ENCODE peak calls at places on chromosome 9, in eight cellular contexts. One of them, this sample, is unnamed.

GRCh38 chr9:76374702-76375543 is 19.3 kb downstream of the RFK start:
- DNase-seq in heart right ventricle: peak; percentile 66
- DNase-seq in left lung: peak; percentile 85
- DNase-seq in fibroblast of mammary gland: peak; percentile 96
- DNase-seq in neural progenitor cell: peak; percentile 36
- DNase-seq in AG09309: no peak
- DNase-seq in fibroblast of pulmonary artery: peak; percentile 92
- DNase-seq in thoracic aorta: peak; percentile 33
- DNase-seq in this sample: no peak

GRCh38 chr9:136552117-136552685 is 6.4 kb upstream of the NOTCH1 start:
- DNase-seq in heart right ventricle: peak; percentile 26
- DNase-seq in left lung: no peak
- DNase-seq in fibroblast of mammary gland: peak; percentile 86
- DNase-seq in neural progenitor cell: no peak
- DNase-seq in AG09309: peak; percentile 63
- DNase-seq in fibroblast of pulmonary artery: peak; percentile 59
- DNase-seq in thoracic aorta: no peak
- DNase-seq in this sample: no peak

GRCh38 chr9:16368425-16369087 is 501.9 kb downstream of the BNC2 start:
- DNase-seq in heart right ventricle: no peak
- DNase-seq in left lung: no peak
- DNase-seq in fibroblast of mammary gland: peak; percentile 44
- DNase-seq in neural progenitor cell: no peak
- DNase-seq in AG09309: no peak
- DNase-seq in fibroblast of pulmonary artery: no peak
- DNase-seq in thoracic aorta: no peak
- DNase-seq in this sample: no peak

GRCh38 chr9:126494264-126494663 is 119.5 kb upstream of the LMX1B start:
- DNase-seq in heart right ventricle: no peak
- DNase-seq in left lung: no peak
- DNase-seq in fibroblast of mammary gland: no peak
- DNase-seq in neural progenitor cell: no peak
- DNase-seq in AG09309: no peak
- DNase-seq in fibroblast of pulmonary artery: no peak
- DNase-seq in thoracic aorta: no peak
- DNase-seq in this sample: no peak

GRCh38 chr9:90916147-90916734 is 114.6 kb downstream of the SYK start:
- DNase-seq in heart right ventricle: no peak
- DNase-seq in left lung: no peak
- DNase-seq in fibroblast of mammary gland: peak; percentile 63
- DNase-seq in neural progenitor cell: no peak
- DNase-seq in AG09309: no peak
- DNase-seq in fibroblast of pulmonary artery: no peak
- DNase-seq in thoracic aorta: no peak
- DNase-seq in this sample: no peak

GRCh38 chr9:91359083-91359482 is 2.6 kb downstream of the AUH start:
- DNase-seq in heart right ventricle: no peak
- DNase-seq in left lung: no peak
- DNase-seq in fibroblast of mammary gland: no peak
- DNase-seq in neural progenitor cell: no peak
- DNase-seq in AG09309: no peak
- DNase-seq in fibroblast of pulmonary artery: no peak
- DNase-seq in thoracic aorta: no peak
- DNase-seq in this sample: no peak

GRCh38 chr9:135978650-135979461 is 17.7 kb upstream of the UBAC1 start:
- DNase-seq in heart right ventricle: no peak
- DNase-seq in left lung: no peak
- DNase-seq in fibroblast of mammary gland: no peak
- DNase-seq in neural progenitor cell: no peak
- DNase-seq in AG09309: no peak
- DNase-seq in fibroblast of pulmonary artery: no peak
- DNase-seq in thoracic aorta: no peak
- DNase-seq in this sample: no peak

GRCh38 chr9:104868687-104869404 is 59.1 kb downstream of the ABCA1 start:
- DNase-seq in heart right ventricle: peak; percentile 52
- DNase-seq in left lung: peak; percentile 83
- DNase-seq in fibroblast of mammary gland: peak; percentile 92
- DNase-seq in neural progenitor cell: peak; percentile 90
- DNase-seq in AG09309: peak; percentile 46
- DNase-seq in fibroblast of pulmonary artery: peak; percentile 96
- DNase-seq in thoracic aorta: no peak
- DNase-seq in this sample: no peak

GRCh38 chr9:136882109-136882946 is 4.0 kb upstream of the TRAF2 start:
- DNase-seq in heart right ventricle: peak; percentile 42
- DNase-seq in left lung: peak; percentile 77
- DNase-seq in fibroblast of mammary gland: peak; percentile 85
- DNase-seq in neural progenitor cell: no peak
- DNase-seq in AG09309: peak; percentile 32
- DNase-seq in fibroblast of pulmonary artery: peak; percentile 73
- DNase-seq in thoracic aorta: no peak
- DNase-seq in this sample: peak; percentile 86

GRCh38 chr9:134895849-134896833 is 15.5 kb downstream of the FCN2 start:
- DNase-seq in heart right ventricle: peak; percentile 52
- DNase-seq in left lung: no peak
- DNase-seq in fibroblast of mammary gland: peak; percentile 91
- DNase-seq in neural progenitor cell: no peak
- DNase-seq in AG09309: peak; percentile 8
- DNase-seq in fibroblast of pulmonary artery: peak; percentile 86
- DNase-seq in thoracic aorta: no peak
- DNase-seq in this sample: no peak

GRCh38 chr9:129095908-129096307 is 14.7 kb downstream of the CRAT start:
- DNase-seq in heart right ventricle: no peak
- DNase-seq in left lung: no peak
- DNase-seq in fibroblast of mammary gland: no peak
- DNase-seq in neural progenitor cell: no peak
- DNase-seq in AG09309: no peak
- DNase-seq in fibroblast of pulmonary artery: no peak
- DNase-seq in thoracic aorta: no peak
- DNase-seq in this sample: no peak

GRCh38 chr9:120289990-120290925 is 289.7 kb downstream of the CDK5RAP2 start:
- DNase-seq in heart right ventricle: no peak
- DNase-seq in left lung: no peak
- DNase-seq in fibroblast of mammary gland: peak; percentile 54
- DNase-seq in neural progenitor cell: no peak
- DNase-seq in AG09309: no peak
- DNase-seq in fibroblast of pulmonary artery: peak; percentile 13
- DNase-seq in thoracic aorta: no peak
- DNase-seq in this sample: no peak

GRCh38 chr9:76198336-76198735 is 195.9 kb downstream of the RFK start:
- DNase-seq in heart right ventricle: no peak
- DNase-seq in left lung: no peak
- DNase-seq in fibroblast of mammary gland: peak; percentile 41
- DNase-seq in neural progenitor cell: no peak
- DNase-seq in AG09309: peak; percentile 14
- DNase-seq in fibroblast of pulmonary artery: peak; percentile 51
- DNase-seq in thoracic aorta: no peak
- DNase-seq in this sample: no peak

GRCh38 chr9:15271403-15271802 is 35.6 kb downstream of the TTC39B start:
- DNase-seq in heart right ventricle: no peak
- DNase-seq in left lung: no peak
- DNase-seq in fibroblast of mammary gland: no peak
- DNase-seq in neural progenitor cell: no peak
- DNase-seq in AG09309: no peak
- DNase-seq in fibroblast of pulmonary artery: no peak
- DNase-seq in thoracic aorta: no peak
- DNase-seq in this sample: peak; percentile 35

GRCh38 chr9:6194934-6195333 is 20.7 kb upstream of the IL33 start:
- DNase-seq in heart right ventricle: no peak
- DNase-seq in left lung: no peak
- DNase-seq in fibroblast of mammary gland: no peak
- DNase-seq in neural progenitor cell: no peak
- DNase-seq in AG09309: no peak
- DNase-seq in fibroblast of pulmonary artery: no peak
- DNase-seq in thoracic aorta: no peak
- DNase-seq in this sample: no peak

GRCh38 chr9:82223442-82223841 is 234.9 kb downstream of the SPATA31D1 start:
- DNase-seq in heart right ventricle: no peak
- DNase-seq in left lung: no peak
- DNase-seq in fibroblast of mammary gland: no peak
- DNase-seq in neural progenitor cell: no peak
- DNase-seq in AG09309: peak; percentile 41
- DNase-seq in fibroblast of pulmonary artery: peak; percentile 18
- DNase-seq in thoracic aorta: no peak
- DNase-seq in this sample: no peak

GRCh38 chr9:88180084-88180765 is 42.0 kb upstream of the SPATA31C2 start:
- DNase-seq in heart right ventricle: no peak
- DNase-seq in left lung: no peak
- DNase-seq in fibroblast of mammary gland: no peak
- DNase-seq in neural progenitor cell: no peak
- DNase-seq in AG09309: no peak
- DNase-seq in fibroblast of pulmonary artery: no peak
- DNase-seq in thoracic aorta: no peak
- DNase-seq in this sample: no peak

GRCh38 chr9:86807577-86807976 is 139.7 kb downstream of the GAS1 start:
- DNase-seq in heart right ventricle: no peak
- DNase-seq in left lung: no peak
- DNase-seq in fibroblast of mammary gland: peak; percentile 42
- DNase-seq in neural progenitor cell: peak; percentile 78
- DNase-seq in AG09309: no peak
- DNase-seq in fibroblast of pulmonary artery: no peak
- DNase-seq in thoracic aorta: no peak
- DNase-seq in this sample: no peak

GRCh38 chr9:114484854-114485443 is 20.3 kb downstream of the WHRN start:
- DNase-seq in heart right ventricle: no peak
- DNase-seq in left lung: no peak
- DNase-seq in fibroblast of mammary gland: peak; percentile 89
- DNase-seq in neural progenitor cell: no peak
- DNase-seq in AG09309: peak; percentile 18
- DNase-seq in fibroblast of pulmonary artery: peak; percentile 22
- DNase-seq in thoracic aorta: no peak
- DNase-seq in this sample: no peak

GRCh38 chr9:131530546-131530929 is 525 bp downstream of the UCK1 start:
- DNase-seq in heart right ventricle: no peak
- DNase-seq in left lung: peak; percentile 40
- DNase-seq in fibroblast of mammary gland: peak; percentile 18
- DNase-seq in neural progenitor cell: peak; percentile 75
- DNase-seq in AG09309: no peak
- DNase-seq in fibroblast of pulmonary artery: peak; percentile 29
- DNase-seq in thoracic aorta: no peak
- DNase-seq in this sample: no peak
- TF ChIP-seq CTCF in heart right ventricle: no peak
- TF ChIP-seq CTCF in left lung: no peak
- TF ChIP-seq CTCF in fibroblast of mammary gland: no peak
- TF ChIP-seq CTCF in neural progenitor cell: peak; percentile 14
- TF ChIP-seq CTCF in AG09309: peak; percentile 47
- TF ChIP-seq CTCF in fibroblast of pulmonary artery: peak; percentile 7
- TF ChIP-seq CTCF in thoracic aorta: no peak
- TF ChIP-seq CTCF in this sample: no peak

GRCh38 chr9:69307446-69308216 is 17.4 kb upstream of the ENTREP1 start:
- DNase-seq in heart right ventricle: no peak
- DNase-seq in left lung: peak; percentile 34
- DNase-seq in fibroblast of mammary gland: no peak
- DNase-seq in neural progenitor cell: peak; percentile 79
- DNase-seq in AG09309: peak; percentile 14
- DNase-seq in fibroblast of pulmonary artery: peak; percentile 79
- DNase-seq in thoracic aorta: no peak
- DNase-seq in this sample: no peak

GRCh38 chr9:69303331-69303730 is 21.7 kb upstream of the ENTREP1 start:
- DNase-seq in heart right ventricle: no peak
- DNase-seq in left lung: no peak
- DNase-seq in fibroblast of mammary gland: no peak
- DNase-seq in neural progenitor cell: no peak
- DNase-seq in AG09309: no peak
- DNase-seq in fibroblast of pulmonary artery: no peak
- DNase-seq in thoracic aorta: no peak
- DNase-seq in this sample: no peak

GRCh38 chr9:69313175-69313574 is 11.8 kb upstream of the ENTREP1 start:
- DNase-seq in heart right ventricle: no peak
- DNase-seq in left lung: no peak
- DNase-seq in fibroblast of mammary gland: no peak
- DNase-seq in neural progenitor cell: no peak
- DNase-seq in AG09309: no peak
- DNase-seq in fibroblast of pulmonary artery: no peak
- DNase-seq in thoracic aorta: no peak
- DNase-seq in this sample: no peak

DNA sequence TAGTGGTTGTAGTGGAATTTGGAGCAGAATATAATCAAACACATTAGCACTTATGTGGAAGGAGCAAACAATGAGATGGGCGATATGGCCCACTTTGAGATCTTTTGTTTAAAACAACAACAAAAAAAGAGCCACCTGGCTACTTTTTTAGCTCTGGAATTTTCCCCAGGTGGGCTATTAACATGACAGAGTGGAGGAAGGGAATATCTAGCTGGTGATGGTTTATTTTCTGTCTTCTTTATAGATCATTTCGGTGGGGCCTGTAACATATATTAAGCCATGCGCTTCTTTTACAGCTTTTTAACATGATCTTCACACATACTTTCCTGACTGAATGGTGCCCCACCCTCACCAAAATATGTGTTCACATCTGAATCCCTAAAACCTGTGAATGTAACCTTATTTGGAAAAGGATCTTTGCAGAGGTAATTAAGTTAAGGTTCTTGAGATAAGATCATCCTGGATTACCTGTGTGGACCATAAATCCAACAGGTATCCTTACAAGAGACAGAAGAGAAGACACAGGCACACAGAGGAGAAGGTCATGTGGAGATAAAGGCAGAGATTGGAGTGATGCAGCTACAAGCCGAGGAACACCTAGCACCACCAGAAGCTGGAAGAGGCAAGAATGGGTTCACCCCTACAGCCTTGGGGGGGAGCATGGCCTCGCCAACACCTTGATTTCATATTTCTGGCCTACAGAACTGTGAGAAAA is 16.6 kb upstream of the ENTREP1 start:
- DNase-seq in heart right ventricle: no peak
- DNase-seq in left lung: no peak
- DNase-seq in fibroblast of mammary gland: no peak
- DNase-seq in neural progenitor cell: no peak
- DNase-seq in AG09309: no peak
- DNase-seq in fibroblast of pulmonary artery: no peak
- DNase-seq in thoracic aorta: no peak
- DNase-seq in this sample: no peak
- TF ChIP-seq CTCF in heart right ventricle: no peak
- TF ChIP-seq CTCF in left lung: no peak
- TF ChIP-seq CTCF in fibroblast of mammary gland: no peak
- TF ChIP-seq CTCF in neural progenitor cell: no peak
- TF ChIP-seq CTCF in AG09309: no peak
- TF ChIP-seq CTCF in fibroblast of pulmonary artery: no peak
- TF ChIP-seq CTCF in thoracic aorta: no peak
- TF ChIP-seq CTCF in this sample: no peak

GRCh38 chr9:112900901-112901300 is 10.2 kb upstream of the SLC46A2 start:
- DNase-seq in heart right ventricle: no peak
- DNase-seq in left lung: no peak
- DNase-seq in fibroblast of mammary gland: no peak
- DNase-seq in neural progenitor cell: no peak
- DNase-seq in AG09309: no peak
- DNase-seq in fibroblast of pulmonary artery: no peak
- DNase-seq in thoracic aorta: no peak
- DNase-seq in this sample: no peak
- TF ChIP-seq CTCF in heart right ventricle: no peak
- TF ChIP-seq CTCF in left lung: no peak
- TF ChIP-seq CTCF in fibroblast of mammary gland: no peak
- TF ChIP-seq CTCF in neural progenitor cell: no peak
- TF ChIP-seq CTCF in AG09309: no peak
- TF ChIP-seq CTCF in fibroblast of pulmonary artery: no peak
- TF ChIP-seq CTCF in thoracic aorta: no peak
- TF ChIP-seq CTCF in this sample: no peak

DNA sequence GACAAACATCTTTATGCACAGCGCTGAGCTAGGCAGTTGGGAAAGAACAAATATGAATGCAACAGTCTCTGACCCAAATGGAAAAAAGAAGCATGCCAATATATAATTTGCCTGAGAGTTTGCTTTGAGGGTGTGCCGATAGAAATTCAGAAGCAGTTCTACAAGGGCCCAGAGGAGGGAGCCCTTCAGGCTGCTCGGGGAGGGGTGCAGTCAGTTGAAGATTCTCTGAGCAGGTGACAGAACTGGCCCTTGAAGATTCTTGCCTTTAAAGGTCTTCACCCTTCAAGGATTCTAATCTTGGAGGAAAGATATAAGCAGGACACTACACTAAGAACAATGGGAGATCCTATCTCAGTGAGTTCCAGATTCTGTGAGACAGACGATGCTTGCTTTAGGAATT is 3.7 kb upstream of the PAPPA start:
- DNase-seq in heart right ventricle: no peak
- DNase-seq in left lung: no peak
- DNase-seq in fibroblast of mammary gland: peak; percentile 40
- DNase-seq in neural progenitor cell: peak; percentile 64
- DNase-seq in AG09309: no peak
- DNase-seq in fibroblast of pulmonary artery: peak; percentile 53
- DNase-seq in thoracic aorta: no peak
- DNase-seq in this sample: no peak
- TF ChIP-seq CTCF in heart right ventricle: peak; percentile 62
- TF ChIP-seq CTCF in left lung: peak; percentile 41
- TF ChIP-seq CTCF in fibroblast of mammary gland: peak; percentile 70
- TF ChIP-seq CTCF in neural progenitor cell: peak; percentile 88
- TF ChIP-seq CTCF in AG09309: peak; percentile 58
- TF ChIP-seq CTCF in fibroblast of pulmonary artery: peak; percentile 67
- TF ChIP-seq CTCF in thoracic aorta: peak; percentile 45
- TF ChIP-seq CTCF in this sample: no peak